ENCODE peak calls at places on chromosomes 1 and 21, in seven cellular contexts. Z, Y, L, B, S, I and U are unnamed samples.

GRCh38 chr1:115164484-115164883 is 75.2 kb upstream of the TSPAN2 start:
- DNase-seq in L (no peak), Y (no peak), B (no peak), S (no peak), I (no peak), Z (no peak), U (no peak)

GRCh38 chr1:153791856-153792253 is 16.6 kb downstream of the SLC27A3 start:
- DNase-seq in S (no peak), B (peak; percentile 13), I (no peak), Z (no peak), L (no peak), Y (no peak), U (no peak)

GRCh38 chr1:172826096-172826741 is 167.3 kb downstream of the FASLG start:
- DNase-seq in Y (no peak), I (peak; percentile 52), Z (no peak), L (peak; percentile 78), B (peak; percentile 72), S (no peak), U (peak; percentile 57)

GRCh38 chr1:111920221-111921024 is 69.0 kb downstream of the KCND3 start:
- DNase-seq in S (no peak), Y (no peak), Z (no peak), I (no peak), L (peak; percentile 5), B (peak; percentile 92), U (peak; percentile 24)

GRCh38 chr1:215119719-215120118 is 37.2 kb downstream of the KCNK2 start:
- DNase-seq in Y (no peak), B (no peak), L (peak; percentile 42), Z (no peak), I (no peak), S (no peak), U (no peak)

GRCh38 chr1:198018529-198018928 is 101.4 kb downstream of the LHX9 start:
- DNase-seq in B (peak; percentile 99), Y (no peak), I (no peak), L (peak; percentile 88), S (no peak), Z (no peak), U (peak; percentile 97)

GRCh38 chr1:190084552-190084951 is 393.1 kb downstream of the BRINP3 start:
- DNase-seq in I (no peak), Y (no peak), S (no peak), L (no peak), Z (no peak), B (no peak), U (no peak)

GRCh38 chr1:220875233-220875632 is 4.0 kb upstream of the HLX start:
- DNase-seq in L (no peak), Z (no peak), Y (no peak), S (no peak), I (no peak), B (no peak), U (no peak)

GRCh38 chr1:7250826-7251800 is 465.9 kb downstream of the CAMTA1 start:
- DNase-seq in B (no peak), Y (no peak), I (no peak), L (no peak), S (no peak), Z (no peak), U (no peak)

GRCh38 chr21:32806810-32807386 is 35.3 kb upstream of the PAXBP1 start:
- DNase-seq in L (no peak), Z (no peak), B (no peak), Y (no peak), I (no peak), S (no peak), U (no peak)

GRCh38 chr1:245212221-245212710 is 57.5 kb downstream of the KIF26B start:
- DNase-seq in Y (no peak), I (no peak), L (no peak), Z (no peak), S (no peak), B (no peak), U (no peak)

GRCh38 chr1:115182012-115182715 is 92.9 kb upstream of the TSPAN2 start:
- DNase-seq in B (peak; percentile 87), S (no peak), Z (no peak), Y (no peak), L (no peak), I (no peak), U (peak; percentile 71)

GRCh38 chr21:46477765-46478164 is 19.1 kb downstream of the DIP2A start:
- DNase-seq in Z (no peak), Y (no peak), B (peak; percentile 81), S (no peak), L (no peak), I (no peak), U (peak; percentile 72)

GRCh38 chr1:164823486-164824279 is 264.7 kb downstream of the PBX1 start:
- DNase-seq in S (no peak), B (no peak), L (no peak), Z (no peak), I (no peak), Y (no peak), U (no peak)

GRCh38 chr21:45118099-45118498 is 43.7 kb downstream of the ADARB1 start:
- DNase-seq in I (no peak), Y (no peak), Z (no peak), S (no peak), B (no peak), L (no peak), U (no peak)

GRCh38 chr1:10195570-10195969 is 14.8 kb upstream of the KIF1B start:
- DNase-seq in I (no peak), B (peak; percentile 70), Y (no peak), S (no peak), Z (no peak), L (no peak), U (no peak)

GRCh38 chr21:38660333-38661295 is 145.1 kb upstream of the ETS2 start:
- DNase-seq in L (no peak), I (no peak), Y (no peak), Z (no peak), S (no peak), B (no peak), U (no peak)

GRCh38 chr1:177315270-177315669 is 144.5 kb downstream of the BRINP2 start:
- DNase-seq in S (no peak), Z (no peak), L (no peak), B (peak; percentile 41), I (no peak), Y (no peak), U (peak; percentile 66)

GRCh38 chr1:12083766-12084165 is 20.7 kb downstream of the TNFRSF8 start:
- DNase-seq in S (no peak), Y (no peak), I (no peak), Z (no peak), L (no peak), B (no peak), U (no peak)

GRCh38 chr1:23799570-23800395 is 771 bp downstream of the GALE start:
- DNase-seq in Z (no peak), S (no peak), I (no peak), Y (no peak), L (no peak), B (peak; percentile 90), U (peak; percentile 97)

GRCh38 chr21:37220433-37220980 is 46.6 kb downstream of the VPS26C start:
- DNase-seq in B (peak; percentile 19), I (peak; percentile 53), Y (peak; percentile 21), S (no peak), Z (no peak), L (peak; percentile 10), U (peak; percentile 37)

GRCh38 chr1:212030936-212031528 is 4.3 kb downstream of the INTS7 start:
- DNase-seq in Y (no peak), L (no peak), B (peak; percentile 90), Z (no peak), S (no peak), I (peak; percentile 45), U (peak; percentile 60)

GRCh38 chr21:34589511-34590282 is 25.2 kb downstream of the RCAN1 start:
- DNase-seq in I (no peak), B (no peak), Y (no peak), S (no peak), L (no peak), Z (no peak), U (no peak)

GRCh38 chr1:215056584-215056983 is 26.0 kb upstream of the KCNK2 start:
- DNase-seq in L (no peak), Z (no peak), I (no peak), Y (no peak), B (peak; percentile 45), S (no peak), U (no peak)

GRCh38 chr1:201597551-201598230 is 58.8 kb downstream of the NAV1 start:
- DNase-seq in I (no peak), Z (no peak), S (no peak), L (no peak), B (peak; percentile 94), Y (no peak), U (peak; percentile 77)

GRCh38 chr1:12231276-12231595 is 1.4 kb downstream of the VPS13D start:
- DNase-seq in B (peak; percentile 79), L (no peak), S (no peak), Z (no peak), I (no peak), Y (no peak), U (peak; percentile 36)

GRCh38 chr1:24101796-24102580 is 9.9 kb downstream of the MYOM3 start:
- DNase-seq in S (no peak), I (no peak), B (no peak), L (no peak), Y (no peak), Z (no peak), U (no peak)

GRCh38 chr1:66276229-66276628 is 257.7 kb upstream of the SGIP1 start:
- DNase-seq in I (no peak), Z (no peak), Y (no peak), B (no peak), S (no peak), L (no peak), U (no peak)

GRCh38 chr1:204941415-204942338 is 71.0 kb downstream of the NFASC start:
- DNase-seq in Z (no peak), Y (peak; percentile 17), L (peak; percentile 44), I (peak; percentile 20), B (peak; percentile 60), S (peak; percentile 2), U (peak; percentile 75)

GRCh38 chr1:241357366-241358305 is 631 bp upstream of the RGS7 start:
- DNase-seq in B (peak; percentile 18), L (no peak), S (no peak), I (no peak), Z (no peak), Y (no peak), U (no peak)

GRCh38 chr1:183699643-183700160 is 46.6 kb upstream of the APOBEC4 start:
- DNase-seq in B (peak; percentile 82), S (no peak), Z (no peak), Y (no peak), L (no peak), I (no peak), U (no peak)

GRCh38 chr21:35343046-35343816 is 294.1 kb upstream of the RUNX1 start:
- DNase-seq in S (no peak), Y (no peak), I (no peak), Z (no peak), L (no peak), B (peak; percentile 50), U (no peak)

GRCh38 chr21:36735724-36736310 is 36.9 kb downstream of the SIM2 start:
- DNase-seq in Y (no peak), Z (no peak), S (no peak), I (no peak), L (no peak), B (no peak), U (no peak)

GRCh38 chr1:1006305-1007159 is 6.6 kb upstream of the HES4 start:
- DNase-seq in S (no peak), B (peak; percentile 40), I (no peak), L (no peak), Y (no peak), Z (no peak), U (no peak)